ENCODE peak calls at places on chromosomes 16 and 17, in ten cellular contexts. U, A, N, R, G, Q, C, D, T and L are unnamed samples.

GRCh38 chr16:71559855-71560254 is 17.0 kb downstream of the TAT start:
- DNase-seq in U (no peak), R (no peak), N (no peak), G (no peak), Q (no peak), C (no peak), D (no peak), T (no peak), A (no peak), L (no peak)

GRCh38 chr17:58412910-58413630 is 4.3 kb downstream of the RNF43 start:
- DNase-seq in Q (no peak), U (no peak), R (peak; percentile 25), G (no peak), C (no peak), D (no peak), A (no peak), N (no peak), T (no peak), L (no peak)

GRCh38 chr17:43020789-43021738 is 1.1 kb downstream of the VAT1 start:
- DNase-seq in N (no peak), D (peak; percentile 91), C (peak; percentile 90), Q (peak; percentile 62), T (peak; percentile 79), U (peak; percentile 70), A (peak; percentile 40), G (no peak), R (peak; percentile 66), L (peak; percentile 78)

GRCh38 chr17:77257596-77258458 is 117.1 kb downstream of the SEC14L1 start:
- DNase-seq in D (no peak), C (no peak), T (no peak), N (no peak), U (no peak), G (no peak), Q (no peak), A (no peak), R (no peak), L (no peak)

GRCh38 chr17:58447039-58447975 is 30.0 kb upstream of the RNF43 start:
- DNase-seq in C (peak; percentile 68), N (peak; percentile 55), U (peak; percentile 72), D (peak; percentile 73), T (peak; percentile 91), Q (peak; percentile 73), A (peak; percentile 52), G (peak; percentile 65), R (peak; percentile 60), L (peak; percentile 42)

GRCh38 chr17:55116440-55116914 is 147.9 kb downstream of the STXBP4 start:
- DNase-seq in D (no peak), G (no peak), U (no peak), T (no peak), A (no peak), Q (no peak), N (no peak), C (no peak), R (no peak), L (no peak)

GRCh38 chr16:61296305-61296704 is 739.9 kb downstream of the CDH8 start:
- DNase-seq in N (no peak), A (no peak), T (no peak), Q (no peak), R (no peak), D (no peak), U (no peak), G (no peak), C (no peak), L (no peak)

GRCh38 chr16:81035975-81036750 is 521 bp downstream of the ATMIN start:
- DNase-seq in A (no peak), D (peak; percentile 29), N (peak; percentile 13), C (peak; percentile 58), U (peak; percentile 69), Q (peak; percentile 81), G (no peak), R (no peak), T (peak; percentile 35), L (peak; percentile 69)